ENCODE peak calls at places on chromosomes 2 and 18, in five cellular contexts. L, D, H, V and R are unnamed samples.

GRCh38 chr2:42368817-42369550 is 8.0 kb upstream of the COX7A2L start:
- DNase-seq in D (no peak), H (no peak), V (no peak), L (no peak), R (no peak)

GRCh38 chr2:239857591-239857990 is 167.6 kb downstream of the NDUFA10 start:
- DNase-seq in L (no peak), H (no peak), V (no peak), D (no peak), R (no peak)

GRCh38 chr18:76460482-76460881 is 34.6 kb downstream of the ZNF516 start:
- DNase-seq in H (peak; percentile 34), V (peak; percentile 25), D (no peak), L (no peak), R (no peak)

GRCh38 chr2:28437918-28438317 is 45.3 kb downstream of the FOSL2 start:
- DNase-seq in D (no peak), V (no peak), H (no peak), L (no peak), R (no peak)

GRCh38 chr18:32048507-32049091 is 30.0 kb downstream of the RNF125 start:
- DNase-seq in V (no peak), D (peak; percentile 20), L (no peak), H (peak; percentile 3), R (peak; percentile 61)

GRCh38 chr2:224357098-224357901 is 44.6 kb downstream of the FAM124B start:
- DNase-seq in V (peak; percentile 48), D (no peak), L (no peak), H (peak; percentile 60), R (no peak)

GRCh38 chr18:892316-892715 is 12.4 kb upstream of the ADCYAP1 start:
- DNase-seq in L (no peak), V (no peak), H (no peak), D (no peak), R (no peak)

GRCh38 chr2:36578343-36579296 is 19.3 kb downstream of the FEZ2 start:
- DNase-seq in H (no peak), D (no peak), L (no peak), V (peak; percentile 51), R (no peak)

GRCh38 chr2:148927010-148927409 is 52.0 kb downstream of the KIF5C start:
- DNase-seq in H (no peak), L (no peak), V (no peak), D (no peak), R (no peak)

GRCh38 chr2:143928184-143928583 is 591.7 kb downstream of the ZEB2 start:
- DNase-seq in H (no peak), V (no peak), D (no peak), L (no peak), R (no peak)

GRCh38 chr2:126769118-126769517 is 113.2 kb downstream of the GYPC start:
- DNase-seq in L (no peak), H (no peak), V (no peak), D (no peak), R (no peak)

GRCh38 chr2:241882090-241882625 is 12.6 kb downstream of the RTP5 start:
- DNase-seq in H (no peak), V (no peak), D (peak; percentile 67), L (no peak), R (peak; percentile 67)

GRCh38 chr2:195319548-195320415 is 337.2 kb upstream of the SLC39A10 start:
- DNase-seq in V (peak; percentile 15), D (no peak), H (no peak), L (no peak), R (no peak)

GRCh38 chr2:69387770-69388481 is 899 bp upstream of the GFPT1 start:
- DNase-seq in V (no peak), L (no peak), D (no peak), H (no peak), R (no peak)

GRCh38 chr2:10239561-10239967 is 63.1 kb upstream of the HPCAL1 start:
- DNase-seq in D (no peak), H (no peak), V (no peak), L (peak; percentile 48), R (peak; percentile 36)

GRCh38 chr18:60053747-60054304 is 154.0 kb downstream of the PMAIP1 start:
- DNase-seq in D (no peak), L (no peak), H (peak; percentile 98), V (peak; percentile 98), R (no peak)

GRCh38 chr2:233031556-233032500 is 644 bp upstream of the NEU2 start:
- DNase-seq in D (no peak), L (peak; percentile 47), H (no peak), V (no peak), R (no peak)

GRCh38 chr2:174334781-174335604 is at the start of gene SP9:
- DNase-seq in H (peak; percentile 46), D (peak; percentile 39), V (peak; percentile 71), L (no peak), R (no peak)

GRCh38 chr2:174335605-174336402 is 1.1 kb downstream of the SP9 start:
- DNase-seq in D (peak; percentile 32), H (no peak), L (no peak), V (peak; percentile 42), R (no peak)

GRCh38 chr2:174333502-174334277 is 1.1 kb upstream of the SP9 start:
- DNase-seq in L (no peak), H (no peak), D (no peak), V (no peak), R (no peak)

GRCh38 chr2:174333017-174333501 is 1.7 kb upstream of the SP9 start:
- DNase-seq in V (no peak), H (no peak), D (no peak), L (no peak), R (no peak)

DNA sequence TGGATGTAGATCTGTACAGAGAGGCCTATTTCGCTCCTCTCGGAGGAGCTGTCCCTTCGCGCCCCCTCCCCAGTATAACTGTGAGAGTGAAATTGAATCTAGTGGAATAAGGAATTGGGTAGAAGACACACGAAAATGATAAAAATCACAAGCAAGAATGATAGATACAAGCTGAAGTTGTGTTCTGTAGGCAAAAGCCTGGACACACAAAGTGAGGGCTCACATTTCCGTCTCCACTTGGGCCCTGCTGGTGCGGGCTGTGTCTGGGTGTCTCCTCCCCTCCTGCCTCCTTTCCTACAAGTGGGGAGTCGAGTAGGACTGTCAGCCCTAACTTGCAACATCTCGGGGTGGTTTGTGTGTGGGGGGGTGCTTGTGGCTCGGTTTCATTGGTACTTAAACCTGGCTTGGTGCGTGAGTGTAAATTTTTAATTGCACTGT is 457 bp upstream of the SP9 start:
- DNase-seq in H (no peak), D (no peak), V (no peak), L (no peak), R (no peak)
- H3K27ac ChIP-seq in H (no peak overlapping the region), D (no peak overlapping the region), V (no peak overlapping the region), L (no peak overlapping the region), R (no peak overlapping the region)

DNA sequence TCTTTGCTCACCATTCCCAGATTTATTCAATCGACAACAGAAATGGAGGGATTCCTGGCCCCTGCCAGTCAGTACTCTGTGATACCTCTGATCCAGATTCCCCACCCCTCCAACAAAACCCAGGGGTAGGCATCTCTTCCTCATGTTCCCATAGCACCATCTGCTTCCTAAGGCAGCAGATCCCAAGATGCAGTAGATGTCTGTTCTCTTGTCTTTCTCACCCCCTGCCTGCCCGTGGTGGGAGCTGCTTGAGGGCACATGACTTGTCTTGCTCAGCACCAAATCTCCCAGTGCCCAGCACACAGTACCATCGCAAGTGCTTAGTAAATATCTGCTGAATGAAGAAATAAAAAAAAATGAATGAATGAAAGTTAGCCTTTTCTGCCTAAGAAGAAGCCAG is 98.2 kb downstream of the ZBTB7C start:
- DNase-seq in H (no peak), V (no peak), L (peak; percentile 10), D (no peak), R (peak; percentile 20)
- H3K4me1 ChIP-seq in H (no peaks in the 10 kb centered on the region), V (no peaks in the 10 kb centered on the region), L (no peaks in the 10 kb centered on the region), D (no peaks in the 10 kb centered on the region), R (no peaks in the 10 kb centered on the region)

DNA sequence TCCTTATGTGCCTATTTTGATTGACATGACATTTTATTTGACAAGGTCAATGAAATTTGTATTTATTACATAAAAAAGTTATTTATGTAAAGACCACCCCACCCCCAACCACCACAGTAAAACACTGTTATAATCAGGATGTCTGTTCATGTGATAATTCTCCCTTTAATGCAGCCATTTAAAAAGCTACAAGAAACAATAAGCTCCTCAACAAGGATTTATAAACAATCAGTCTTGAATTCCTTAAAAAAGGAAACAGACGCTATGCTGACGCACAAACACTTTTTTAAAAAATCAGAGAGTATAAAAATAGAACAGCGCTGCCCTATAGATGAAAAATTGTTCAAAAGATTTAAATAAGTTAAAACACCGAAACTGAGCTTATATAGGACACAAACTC is 102.2 kb downstream of the SOS1 start:
- DNase-seq in V (no peak), H (no peak), L (no peak), D (no peak), R (no peak)
- H3K27ac ChIP-seq in V (no peak overlapping the region), H (no peak overlapping the region), L (no peak overlapping the region), D (no peak overlapping the region), R (no peak overlapping the region)

GRCh38 chr18:23879126-23879525 is 135.4 kb upstream of the TTC39C start:
- DNase-seq in L (no peak), H (no peak), V (no peak), D (no peak), R (no peak)
- H3K4me1 ChIP-seq in L (no peaks in the 10 kb centered on the region), H (peaks cover 2% of the 10 kb centered on the region), V (no peaks in the 10 kb centered on the region), D (no peaks in the 10 kb centered on the region), R (no peaks in the 10 kb centered on the region)

GRCh38 chr2:229669841-229670240 is 44.5 kb downstream of the DNER start:
- DNase-seq in V (no peak), L (no peak), D (no peak), H (no peak), R (no peak)
- H3K27ac ChIP-seq in V (no peak overlapping the region), L (no peak overlapping the region), D (no peak overlapping the region), H (no peak overlapping the region), R (no peak overlapping the region)